ENCODE peak calls at places on chromosome 1, in four cellular contexts. One of them, this sample, is unnamed.

GRCh38 chr1:42768172-42768571 is 1.1 kb downstream of the C1orf50 start:
- DNase-seq in lung: no peak
- DNase-seq in NB4: no peak
- DNase-seq in Peyer's patch: no peak
- DNase-seq in this sample: no peak

GRCh38 chr1:154682252-154682651 is 74.3 kb upstream of the ADAR start:
- DNase-seq in lung: no peak
- DNase-seq in NB4: no peak
- DNase-seq in Peyer's patch: no peak
- DNase-seq in this sample: no peak

GRCh38 chr1:66933887-66934700 is 9.3 kb downstream of the MIER1 start:
- DNase-seq in Peyer's patch: no peak
- DNase-seq in lung: no peak
- DNase-seq in NB4: no peak
- DNase-seq in this sample: no peak

GRCh38 chr1:39829791-39830533 is 41.3 kb upstream of the BMP8B start:
- DNase-seq in NB4: no peak
- DNase-seq in lung: no peak
- DNase-seq in Peyer's patch: no peak
- DNase-seq in this sample: no peak

GRCh38 chr1:50930965-50931737 is 28.9 kb downstream of the FAF1 start:
- DNase-seq in lung: no peak
- DNase-seq in Peyer's patch: no peak
- DNase-seq in NB4: peak
- DNase-seq in this sample: no peak

GRCh38 chr1:227885135-227885647 is 62.5 kb downstream of the WNT9A start:
- DNase-seq in Peyer's patch: no peak
- DNase-seq in NB4: no peak
- DNase-seq in lung: peak
- DNase-seq in this sample: peak

GRCh38 chr1:234745844-234746797 is 136.1 kb upstream of the IRF2BP2 start:
- DNase-seq in lung: no peak
- DNase-seq in NB4: peak
- DNase-seq in Peyer's patch: no peak
- DNase-seq in this sample: no peak

GRCh38 chr1:197619008-197619640 is 156.2 kb downstream of the DENND1B start:
- DNase-seq in Peyer's patch: no peak
- DNase-seq in lung: no peak
- DNase-seq in NB4: peak
- DNase-seq in this sample: no peak

GRCh38 chr1:235250430-235250829 is 77.5 kb downstream of the ARID4B start:
- DNase-seq in NB4: no peak
- DNase-seq in lung: no peak
- DNase-seq in Peyer's patch: no peak
- DNase-seq in this sample: no peak

GRCh38 chr1:30773722-30774121 is 16.1 kb upstream of the LAPTM5 start:
- DNase-seq in lung: no peak
- DNase-seq in NB4: no peak
- DNase-seq in Peyer's patch: no peak
- DNase-seq in this sample: no peak

GRCh38 chr1:230277201-230277771 is 148.8 kb downstream of the PGBD5 start:
- DNase-seq in Peyer's patch: peak
- DNase-seq in NB4: no peak
- DNase-seq in lung: no peak
- DNase-seq in this sample: no peak

GRCh38 chr1:25724986-25725385 is 75.0 kb upstream of the SELENON start:
- DNase-seq in Peyer's patch: no peak
- DNase-seq in NB4: no peak
- DNase-seq in lung: no peak
- DNase-seq in this sample: no peak

GRCh38 chr1:23561813-23562100 is 2.5 kb upstream of the ID3 start:
- DNase-seq in NB4: no peak
- DNase-seq in lung: no peak
- DNase-seq in Peyer's patch: no peak
- DNase-seq in this sample: no peak

GRCh38 chr1:22241811-22242210 is 98.9 kb upstream of the WNT4 start:
- DNase-seq in Peyer's patch: no peak
- DNase-seq in lung: no peak
- DNase-seq in NB4: no peak
- DNase-seq in this sample: no peak

GRCh38 chr1:204714861-204715511 is 29.4 kb upstream of the LRRN2 start:
- DNase-seq in lung: no peak
- DNase-seq in NB4: no peak
- DNase-seq in Peyer's patch: no peak
- DNase-seq in this sample: no peak

GRCh38 chr1:82567308-82567707 is 766.6 kb downstream of the ADGRL2 start:
- DNase-seq in lung: no peak
- DNase-seq in Peyer's patch: no peak
- DNase-seq in NB4: no peak
- DNase-seq in this sample: no peak

GRCh38 chr1:232377494-232377770 is 252.5 kb downstream of the SIPA1L2 start:
- DNase-seq in NB4: no peak
- DNase-seq in Peyer's patch: no peak
- DNase-seq in lung: no peak
- DNase-seq in this sample: no peak

GRCh38 chr1:64163972-64164371 is 39.5 kb upstream of the UBE2U start:
- DNase-seq in lung: no peak
- DNase-seq in NB4: no peak
- DNase-seq in Peyer's patch: no peak
- DNase-seq in this sample: no peak

GRCh38 chr1:221740941-221741363 is 937 bp downstream of the DUSP10 start:
- DNase-seq in NB4: no peak
- DNase-seq in Peyer's patch: no peak
- DNase-seq in lung: peak
- DNase-seq in this sample: no peak

GRCh38 chr1:221742555-221743415 is 896 bp upstream of the DUSP10 start:
- DNase-seq in lung: peak
- DNase-seq in Peyer's patch: peak
- DNase-seq in NB4: peak
- DNase-seq in this sample: peak

GRCh38 chr1:221741364-221741970 is 422 bp downstream of the DUSP10 start:
- DNase-seq in NB4: peak
- DNase-seq in Peyer's patch: peak
- DNase-seq in lung: peak
- DNase-seq in this sample: peak

GRCh38 chr1:221743416-221744208 is 1.7 kb upstream of the DUSP10 start:
- DNase-seq in Peyer's patch: peak
- DNase-seq in lung: no peak
- DNase-seq in NB4: no peak
- DNase-seq in this sample: no peak

GRCh38 chr1:221741971-221742554 is at the start of gene DUSP10:
- DNase-seq in lung: peak
- DNase-seq in Peyer's patch: peak
- DNase-seq in NB4: peak
- DNase-seq in this sample: peak
- TF ChIP-seq CTCF in lung: peak
- TF ChIP-seq CTCF in Peyer's patch: no peak
- TF ChIP-seq CTCF in NB4: no peak
- TF ChIP-seq CTCF in this sample: no peak

GRCh38 chr1:2109581-2110021 is 59.4 kb downstream of the PRKCZ start:
- DNase-seq in Peyer's patch: no peak
- DNase-seq in NB4: no peak
- DNase-seq in lung: no peak
- DNase-seq in this sample: peak

GRCh38 chr1:2108877-2109580 is 58.8 kb downstream of the PRKCZ start:
- DNase-seq in NB4: no peak
- DNase-seq in Peyer's patch: no peak
- DNase-seq in lung: no peak
- DNase-seq in this sample: peak

GRCh38 chr1:2107586-2108212 is 57.5 kb downstream of the PRKCZ start:
- DNase-seq in Peyer's patch: no peak
- DNase-seq in lung: no peak
- DNase-seq in NB4: no peak
- DNase-seq in this sample: peak

GRCh38 chr1:2106681-2107405 is 56.6 kb downstream of the PRKCZ start:
- DNase-seq in NB4: no peak
- DNase-seq in lung: no peak
- DNase-seq in Peyer's patch: no peak
- DNase-seq in this sample: peak

GRCh38 chr1:2108213-2108876 is 58.1 kb downstream of the PRKCZ start:
- DNase-seq in NB4: peak
- DNase-seq in Peyer's patch: no peak
- DNase-seq in lung: no peak
- DNase-seq in this sample: peak
- TF ChIP-seq CTCF in NB4: peak
- TF ChIP-seq CTCF in Peyer's patch: peak
- TF ChIP-seq CTCF in lung: no peak
- TF ChIP-seq CTCF in this sample: peak

GRCh38 chr1:182845379-182845778 is 6.2 kb downstream of the DHX9 start:
- DNase-seq in Peyer's patch: no peak
- DNase-seq in NB4: no peak
- DNase-seq in lung: no peak
- DNase-seq in this sample: no peak

GRCh38 chr1:182842265-182842664 is 3.1 kb downstream of the DHX9 start:
- DNase-seq in NB4: no peak
- DNase-seq in lung: no peak
- DNase-seq in Peyer's patch: no peak
- DNase-seq in this sample: no peak

GRCh38 chr1:182835811-182836210 is 3.3 kb upstream of the DHX9 start:
- DNase-seq in Peyer's patch: no peak
- DNase-seq in lung: no peak
- DNase-seq in NB4: no peak
- DNase-seq in this sample: no peak

GRCh38 chr1:182841368-182841988 is 2.3 kb downstream of the DHX9 start:
- DNase-seq in lung: no peak
- DNase-seq in NB4: peak
- DNase-seq in Peyer's patch: no peak
- DNase-seq in this sample: no peak

DNA sequence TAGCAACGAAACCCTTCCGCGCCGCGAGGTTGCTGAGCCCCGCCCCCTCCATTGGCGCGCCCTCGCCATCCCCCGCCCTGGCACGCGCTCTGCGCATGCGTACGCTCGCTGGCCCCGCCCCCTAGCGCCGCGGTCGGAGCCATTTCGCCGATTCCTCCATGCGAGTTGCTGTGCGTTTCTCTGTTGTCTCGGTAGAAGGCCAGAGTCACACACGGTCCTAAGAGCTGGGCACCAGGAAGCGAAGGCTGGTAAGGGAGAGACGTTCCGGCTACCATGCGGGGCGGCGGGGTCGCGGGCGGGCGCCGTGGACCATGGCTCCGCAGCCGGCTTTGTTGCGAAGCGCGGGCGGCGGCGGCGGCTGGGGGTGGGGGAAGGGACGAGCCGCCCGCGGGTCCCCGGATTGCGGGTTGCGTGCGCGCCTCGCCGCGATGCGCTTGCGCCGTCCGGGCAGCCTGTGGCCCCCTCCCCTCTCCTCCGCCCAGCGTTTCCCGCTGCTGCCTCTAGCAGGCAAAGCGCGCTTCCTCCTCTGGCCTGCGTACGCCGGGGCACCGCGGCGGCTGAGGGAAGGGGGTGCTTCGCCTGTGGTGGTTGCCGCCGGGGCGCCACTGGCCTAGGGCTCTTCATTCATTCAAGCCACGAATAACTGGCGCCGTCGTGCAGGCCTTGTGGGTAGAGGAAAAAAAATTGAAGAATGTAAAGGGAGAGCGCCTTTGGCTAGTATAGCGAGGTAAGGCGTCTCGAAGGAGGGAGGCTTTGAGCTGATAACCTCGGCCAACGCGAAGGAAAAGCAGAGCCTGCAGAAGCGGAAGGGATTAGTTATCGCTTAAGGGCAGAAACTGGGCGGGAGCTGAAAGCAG is at the start of gene DHX9:
- DNase-seq in Peyer's patch: peak
- DNase-seq in lung: peak
- DNase-seq in NB4: peak
- DNase-seq in this sample: peak
- TF ChIP-seq CTCF in Peyer's patch: peak
- TF ChIP-seq CTCF in lung: peak
- TF ChIP-seq CTCF in NB4: peak
- TF ChIP-seq CTCF in this sample: peak

DNA sequence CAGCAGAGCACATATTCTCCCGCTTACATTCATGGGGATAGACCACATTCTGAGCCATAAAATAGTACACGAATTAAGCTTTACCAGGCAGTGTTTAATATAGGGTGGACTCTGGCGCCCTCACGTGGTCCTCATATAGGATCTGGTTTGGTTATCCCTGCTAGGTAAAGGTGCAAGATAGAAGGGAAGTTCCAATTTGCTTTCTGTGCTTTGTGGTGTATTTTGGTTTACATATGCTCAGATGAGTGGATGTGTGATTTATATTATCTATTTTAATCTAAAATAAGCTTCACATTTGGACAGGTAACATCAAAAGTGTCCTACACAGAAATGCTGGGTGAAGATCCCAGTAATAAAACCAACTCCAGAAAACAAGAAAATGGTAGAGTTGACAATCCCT is 3.6 kb downstream of the CR1 start:
- DNase-seq in Peyer's patch: peak
- DNase-seq in lung: peak
- DNase-seq in NB4: peak
- DNase-seq in this sample: peak
- TF ChIP-seq CTCF in Peyer's patch: peak
- TF ChIP-seq CTCF in lung: peak
- TF ChIP-seq CTCF in NB4: peak
- TF ChIP-seq CTCF in this sample: peak

GRCh38 chr1:156704930-156705320 is 458 bp downstream of the CRABP2 start:
- DNase-seq in Peyer's patch: no peak
- DNase-seq in lung: no peak
- DNase-seq in NB4: peak
- DNase-seq in this sample: peak

GRCh38 chr1:156705321-156705917 is at the start of gene CRABP2:
- DNase-seq in Peyer's patch: no peak
- DNase-seq in NB4: no peak
- DNase-seq in lung: no peak
- DNase-seq in this sample: no peak

GRCh38 chr1:156706647-156707008 is 1.2 kb upstream of the CRABP2 start:
- DNase-seq in lung: no peak
- DNase-seq in NB4: no peak
- DNase-seq in Peyer's patch: no peak
- DNase-seq in this sample: no peak

GRCh38 chr1:156707027-156707426 is 1.6 kb upstream of the CRABP2 start:
- DNase-seq in NB4: no peak
- DNase-seq in lung: no peak
- DNase-seq in Peyer's patch: no peak
- DNase-seq in this sample: no peak

DNA sequence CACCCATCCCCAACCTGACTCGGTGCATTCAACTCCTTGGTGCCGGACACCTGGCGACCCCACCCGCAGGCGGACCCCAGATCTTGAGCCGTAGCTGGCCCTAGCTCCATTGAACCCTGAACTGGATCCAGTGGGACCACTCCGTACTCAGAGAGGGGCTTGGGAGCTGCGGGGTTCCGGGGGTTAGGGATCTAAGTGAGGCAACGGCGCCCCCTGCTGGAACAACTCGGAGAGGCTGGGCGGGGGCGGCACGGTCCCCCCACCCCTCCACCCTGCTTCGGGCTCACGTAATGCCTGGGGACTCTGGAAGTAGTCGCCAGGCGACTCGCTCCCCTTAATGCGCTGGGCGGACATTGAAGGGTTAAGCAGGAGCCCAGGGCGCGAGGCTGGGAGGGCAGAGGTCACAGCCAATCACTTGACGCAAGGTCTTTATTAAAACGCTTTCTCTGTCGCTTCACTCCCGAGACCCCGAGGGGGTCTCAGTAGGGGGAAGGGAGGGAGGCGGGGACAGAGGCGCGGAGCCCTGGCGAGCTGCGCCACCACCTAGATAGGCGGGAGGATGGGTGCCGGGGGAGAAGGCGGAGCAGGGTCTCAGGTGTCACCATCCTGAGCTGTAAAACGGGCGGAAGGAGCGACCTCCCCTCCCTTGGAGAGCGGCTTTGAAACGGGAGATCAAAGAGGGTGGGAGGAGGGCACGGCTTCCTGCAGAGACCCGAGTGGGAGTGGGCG is 699 bp upstream of the CRABP2 start:
- DNase-seq in NB4: peak
- DNase-seq in lung: no peak
- DNase-seq in Peyer's patch: peak
- DNase-seq in this sample: no peak
- TF ChIP-seq CTCF in NB4: peak
- TF ChIP-seq CTCF in lung: peak
- TF ChIP-seq CTCF in Peyer's patch: peak
- TF ChIP-seq CTCF in this sample: peak